ENCODE peak calls at places on chromosomes 4 and X, in five cellular contexts. One of them, this sample, is unnamed.

GRCh38 chrX:4380710-4381109 is 667.3 kb upstream of the PRKX start:
- DNase-seq in AG09309: no peak
- DNase-seq in NCI-H1092 treated with DMSO at 0.1 percent for 48 hours: no peak
- DNase-seq in GM04504: no peak
- DNase-seq in SK-MEL-5: no peak
- DNase-seq in this sample: no peak

GRCh38 chrX:144801786-144802185 is 445.5 kb upstream of the SPANXN1 start:
- DNase-seq in NCI-H1092 treated with DMSO at 0.1 percent for 48 hours: no peak
- DNase-seq in SK-MEL-5: no peak
- DNase-seq in AG09309: peak
- DNase-seq in GM04504: no peak
- DNase-seq in this sample: no peak

GRCh38 chr4:155442267-155443105 is 65.7 kb upstream of the MAP9 start:
- DNase-seq in SK-MEL-5: peak
- DNase-seq in GM04504: peak
- DNase-seq in AG09309: peak
- DNase-seq in NCI-H1092 treated with DMSO at 0.1 percent for 48 hours: peak
- DNase-seq in this sample: peak

GRCh38 chr4:13289391-13289790 is 194.7 kb downstream of the RAB28 start:
- DNase-seq in GM04504: no peak
- DNase-seq in NCI-H1092 treated with DMSO at 0.1 percent for 48 hours: no peak
- DNase-seq in AG09309: no peak
- DNase-seq in SK-MEL-5: no peak
- DNase-seq in this sample: no peak

GRCh38 chrX:23332888-23333821 is 1.5 kb upstream of the PTCHD1 start:
- DNase-seq in SK-MEL-5: no peak
- DNase-seq in AG09309: no peak
- DNase-seq in GM04504: no peak
- DNase-seq in NCI-H1092 treated with DMSO at 0.1 percent for 48 hours: no peak
- DNase-seq in this sample: no peak

GRCh38 chr4:117466388-117466787 is 381.0 kb upstream of the TRAM1L1 start:
- DNase-seq in SK-MEL-5: no peak
- DNase-seq in GM04504: no peak
- DNase-seq in AG09309: no peak
- DNase-seq in NCI-H1092 treated with DMSO at 0.1 percent for 48 hours: no peak
- DNase-seq in this sample: no peak

GRCh38 chrX:56314334-56314733 is 82.2 kb downstream of the KLF8 start:
- DNase-seq in AG09309: no peak
- DNase-seq in GM04504: no peak
- DNase-seq in NCI-H1092 treated with DMSO at 0.1 percent for 48 hours: no peak
- DNase-seq in SK-MEL-5: no peak
- DNase-seq in this sample: no peak

GRCh38 chr4:78337216-78337615 is 214.4 kb upstream of the ANXA3 start:
- DNase-seq in SK-MEL-5: no peak
- DNase-seq in NCI-H1092 treated with DMSO at 0.1 percent for 48 hours: no peak
- DNase-seq in AG09309: no peak
- DNase-seq in GM04504: no peak
- DNase-seq in this sample: no peak

GRCh38 chr4:165052627-165053026 is 1.0 kb upstream of the TRIM75 start:
- DNase-seq in SK-MEL-5: no peak
- DNase-seq in NCI-H1092 treated with DMSO at 0.1 percent for 48 hours: no peak
- DNase-seq in GM04504: no peak
- DNase-seq in AG09309: no peak
- DNase-seq in this sample: no peak

GRCh38 chrX:3779546-3779945 is 66.1 kb upstream of the PRKX start:
- DNase-seq in NCI-H1092 treated with DMSO at 0.1 percent for 48 hours: no peak
- DNase-seq in GM04504: no peak
- DNase-seq in SK-MEL-5: no peak
- DNase-seq in AG09309: no peak
- DNase-seq in this sample: no peak